ENCODE peak calls at places on chromosome 18, in six cellular contexts. X is transverse colon, P is fibroblast of mammary gland, Z is AG10803, A is A549, L is neural crest cell. O is an unnamed sample.

GRCh38 chr18:51054764-51055163 is 24.8 kb downstream of the SMAD4 start:
- DNase-seq in X (no peak), P (peak; percentile 45), Z (peak; percentile 64), A (no peak), L (no peak), O (no peak)

GRCh38 chr18:30376515-30376914 is 666.0 kb downstream of the DSC3 start:
- DNase-seq in X (no peak), P (no peak), Z (no peak), A (no peak), L (no peak), O (no peak)

GRCh38 chr18:58269931-58270330 is 225.9 kb downstream of the NEDD4L start:
- DNase-seq in X (no peak), P (no peak), Z (no peak), A (no peak), L (no peak), O (no peak)

GRCh38 chr18:2905802-2906521 is 59.2 kb downstream of the EMILIN2 start:
- DNase-seq in X (peak; percentile 79), P (peak; percentile 26), Z (peak; percentile 57), A (peak; percentile 41), L (peak; percentile 43), O (peak; percentile 70)

GRCh38 chr18:40485318-40485717 is 1469.7 kb upstream of the PIK3C3 start:
- DNase-seq in X (no peak), P (peak; percentile 27), Z (peak; percentile 30), A (no peak), L (no peak), O (no peak)

GRCh38 chr18:76710646-76711520 is 111.5 kb upstream of the ZNF236 start:
- DNase-seq in X (no peak), P (no peak), Z (no peak), A (no peak), L (no peak), O (no peak)

GRCh38 chr18:43161528-43161927 is 46.0 kb upstream of the RIT2 start:
- DNase-seq in X (no peak), P (peak; percentile 65), Z (peak; percentile 16), A (no peak), L (no peak), O (no peak)

GRCh38 chr18:72470391-72470790 is 73.8 kb downstream of the CBLN2 start:
- DNase-seq in X (no peak), P (no peak), Z (peak; percentile 26), A (no peak), L (no peak), O (no peak)

GRCh38 chr18:21693322-21693721 is 11.3 kb downstream of the ABHD3 start:
- DNase-seq in X (no peak), P (no peak), Z (no peak), A (no peak), L (no peak), O (no peak)

GRCh38 chr18:34880882-34881852 is 160.0 kb upstream of the MAPRE2 start:
- DNase-seq in X (no peak), P (peak; percentile 33), Z (no peak), A (no peak), L (no peak), O (no peak)

GRCh38 chr18:59704146-59704545 is 6.9 kb upstream of the CCBE1 start:
- DNase-seq in X (no peak), P (peak; percentile 36), Z (no peak), A (no peak), L (no peak), O (no peak)

GRCh38 chr18:54357660-54358494 is at the start of the genes C18orf54 and STARD6:
- DNase-seq in X (peak; percentile 90), P (peak; percentile 88), Z (peak; percentile 89), A (peak; percentile 77), L (peak; percentile 84), O (peak; percentile 86)

GRCh38 chr18:65436430-65436829 is 314.4 kb upstream of the CDH7 start:
- DNase-seq in X (no peak), P (no peak), Z (no peak), A (no peak), L (no peak), O (no peak)

DNA sequence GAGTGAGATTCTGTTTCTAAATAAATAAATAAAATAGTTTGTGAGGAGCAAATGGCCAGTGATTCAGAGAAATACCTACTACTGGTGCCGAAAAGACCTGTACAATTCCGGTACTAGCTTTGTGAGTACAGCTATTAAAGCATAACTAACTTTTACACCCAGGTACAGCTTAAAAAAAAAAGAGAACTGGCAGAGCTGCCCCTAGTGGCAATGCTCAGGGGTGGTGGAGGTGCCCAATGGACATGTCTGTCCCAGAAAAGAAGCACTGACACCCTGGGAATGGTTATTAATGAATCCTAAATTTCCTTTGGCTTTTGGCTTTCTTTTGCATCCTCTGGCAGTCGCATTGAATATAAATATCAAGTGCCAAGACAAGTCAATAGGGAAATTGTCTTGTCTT is 87.0 kb downstream of the LIPG start:
- DNase-seq in X (no peak), P (no peak), Z (no peak), A (peak; percentile 12), L (no peak), O (no peak)
- TF ChIP-seq CTCF in X (no peak), P (peak; percentile 12), Z (no peak), A (no peak), L (peak; percentile 30), O (no peak)

GRCh38 chr18:26803643-26804042 is 61.9 kb downstream of the AQP4 start:
- DNase-seq in X (no peak), P (no peak), Z (no peak), A (no peak), L (no peak), O (no peak)
- TF ChIP-seq CTCF in X (no peak), P (no peak), Z (no peak), A (no peak), L (peak; percentile 25), O (no peak)

GRCh38 chr18:500230-500555 is 308 bp downstream of the COLEC12 start:
- DNase-seq in X (no peak), P (peak; percentile 59), Z (no peak), A (no peak), L (peak; percentile 3), O (no peak)
- TF ChIP-seq CTCF in X (no peak), P (no peak), Z (no peak), A (no peak), L (no peak), O (no peak)

DNA sequence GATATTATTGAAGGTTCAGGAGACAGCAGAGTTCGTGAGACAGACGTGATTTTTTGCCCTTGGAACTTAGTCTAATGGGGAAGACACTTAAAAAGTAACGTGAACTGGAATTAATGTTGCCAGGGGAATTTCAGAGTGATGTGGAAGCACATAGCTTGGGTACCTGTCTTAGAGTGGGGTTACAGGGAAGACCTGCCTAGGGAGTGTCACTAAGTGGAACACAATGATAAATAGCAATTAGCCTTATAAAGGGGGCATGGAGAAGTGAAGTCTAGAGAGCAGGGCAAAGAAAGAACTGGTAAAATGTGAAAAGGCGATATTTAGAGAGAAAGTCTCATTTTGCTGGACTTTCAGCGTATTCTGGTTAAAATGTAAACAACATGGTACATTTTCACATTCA is 306.0 kb upstream of the TCF4 start:
- DNase-seq in X (no peak), P (no peak), Z (no peak), A (no peak), L (no peak), O (no peak)
- TF ChIP-seq CTCF in X (no peak), P (no peak), Z (no peak), A (no peak), L (no peak), O (no peak)

GRCh38 chr18:79684283-79684631 is 4.7 kb downstream of the CTDP1 start:
- DNase-seq in X (no peak), P (no peak), Z (no peak), A (no peak), L (no peak), O (no peak)

GRCh38 chr18:79685971-79686370 is 6.4 kb downstream of the CTDP1 start:
- DNase-seq in X (no peak), P (no peak), Z (no peak), A (no peak), L (no peak), O (no peak)

GRCh38 chr18:79683626-79684282 is 4.2 kb downstream of the CTDP1 start:
- DNase-seq in X (no peak), P (no peak), Z (no peak), A (no peak), L (no peak), O (no peak)

GRCh38 chr18:79685281-79685680 is 5.7 kb downstream of the CTDP1 start:
- DNase-seq in X (no peak), P (no peak), Z (no peak), A (no peak), L (no peak), O (peak; percentile 37)

GRCh38 chr18:79684787-79685186 is 5.2 kb downstream of the CTDP1 start:
- DNase-seq in X (no peak), P (no peak), Z (no peak), A (no peak), L (no peak), O (no peak)
- TF ChIP-seq CTCF in X (no peak), P (no peak), Z (no peak), A (no peak), L (no peak), O (no peak)

GRCh38 chr18:36186461-36187137 is 698 bp upstream of the MOCOS start:
- DNase-seq in X (peak; percentile 71), P (peak; percentile 19), Z (peak; percentile 26), A (no peak), L (no peak), O (peak; percentile 80)
- TF ChIP-seq CTCF in X (no peak), P (no peak), Z (no peak), A (no peak), L (no peak), O (no peak)

GRCh38 chr18:12745095-12745820 is 42.4 kb downstream of the PSMG2 start:
- DNase-seq in X (no peak), P (peak; percentile 11), Z (peak; percentile 76), A (no peak), L (no peak), O (no peak)

GRCh38 chr18:12742453-12742852 is 39.6 kb downstream of the PSMG2 start:
- DNase-seq in X (no peak), P (peak; percentile 87), Z (peak; percentile 63), A (peak; percentile 34), L (no peak), O (no peak)

GRCh38 chr18:12741351-12741750 is 38.5 kb downstream of the PSMG2 start:
- DNase-seq in X (no peak), P (peak; percentile 91), Z (peak; percentile 29), A (peak; percentile 36), L (no peak), O (no peak)

GRCh38 chr18:12747530-12748315 is 44.9 kb downstream of the PSMG2 start:
- DNase-seq in X (no peak), P (no peak), Z (peak; percentile 53), A (no peak), L (no peak), O (no peak)

GRCh38 chr18:12744103-12744502 is 41.3 kb downstream of the PSMG2 start:
- DNase-seq in X (no peak), P (peak; percentile 88), Z (peak; percentile 75), A (peak; percentile 52), L (no peak), O (no peak)
- TF ChIP-seq CTCF in X (peak; percentile 47), P (peak; percentile 74), Z (peak; percentile 77), A (peak; percentile 62), L (peak; percentile 71), O (no peak)

O was measured in Peyer's patch.